ENCODE peak calls at places on chromosomes 16 and 17, in five cellular contexts. L is WTC11, R is K562, E is GM12878, K is HepG2. P is an unnamed sample.

GRCh38 chr17:53150101-53150698 is 672.5 kb upstream of the KIF2B start:
- DNase-seq in L (no peak), R (no peak), E (no peak), K (peak; percentile 4), P (peak; percentile 7)

GRCh38 chr17:63675607-63676539 is 24.1 kb downstream of the LIMD2 start:
- DNase-seq in L (no peak), R (peak; percentile 80), E (no peak), K (peak; percentile 83), P (peak; percentile 40)

GRCh38 chr17:61714300-61714699 is 123.3 kb upstream of the NACA2 start:
- DNase-seq in L (no peak), R (no peak), E (no peak), K (no peak), P (no peak)

GRCh38 chr17:1997146-1997586 is 28.0 kb downstream of the RTN4RL1 start:
- DNase-seq in L (no peak), R (no peak), E (no peak), K (peak; percentile 78), P (peak; percentile 60)

GRCh38 chr17:51351890-51352289 is 91.5 kb downstream of the UTP18 start:
- DNase-seq in L (no peak), R (no peak), E (no peak), K (no peak), P (no peak)

GRCh38 chr17:17993366-17993765 is 20.7 kb downstream of the DRC3 start:
- DNase-seq in L (no peak), R (no peak), E (no peak), K (no peak), P (no peak)

GRCh38 chr16:85304337-85304736 is 192.1 kb upstream of the CIBAR2 start:
- DNase-seq in L (no peak), R (no peak), E (no peak), K (no peak), P (no peak)

GRCh38 chr16:50679266-50679665 is 1.8 kb downstream of the SNX20 start:
- DNase-seq in L (no peak), R (no peak), E (no peak), K (no peak), P (no peak)

GRCh38 chr16:16019488-16019887 is 70.1 kb downstream of the ABCC1 start:
- DNase-seq in L (no peak), R (no peak), E (no peak), K (no peak), P (peak; percentile 82)

GRCh38 chr16:56090076-56090475 is 101.2 kb upstream of the GNAO1 start:
- DNase-seq in L (no peak), R (no peak), E (no peak), K (no peak), P (no peak)

GRCh38 chr17:80774643-80775281 is 216.9 kb upstream of the CHMP6 start:
- DNase-seq in L (no peak), R (no peak), E (no peak), K (no peak), P (no peak)

GRCh38 chr17:35170968-35171771 is 23.0 kb downstream of the SLC35G3 start:
- DNase-seq in L (no peak), R (no peak), E (no peak), K (no peak), P (peak; percentile 37)

GRCh38 chr17:31147507-31148202 is 52.9 kb downstream of the NF1 start:
- DNase-seq in L (no peak), R (peak; percentile 11), E (no peak), K (no peak), P (no peak)

GRCh38 chr17:6388416-6388815 is 46.5 kb downstream of the AIPL1 start:
- DNase-seq in L (no peak), R (no peak), E (no peak), K (no peak), P (no peak)

GRCh38 chr16:78072275-78072674 is 27.2 kb upstream of the WWOX start:
- DNase-seq in L (peak; percentile 21), R (no peak), E (no peak), K (no peak), P (no peak)
- TF ChIP-seq ESRRA in L (no peak), R (no peak), E (no peak), K (no peak), P (no peak)

GRCh38 chr16:53545433-53545832 is 42.4 kb upstream of the AKTIP start:
- DNase-seq in L (no peak), R (no peak), E (no peak), K (peak; percentile 18), P (no peak)
- TF ChIP-seq ESRRA in L (no peak), R (no peak), E (no peak), K (no peak), P (no peak)

GRCh38 chr17:20930065-20930760 is 112.6 kb downstream of the USP22 start:
- DNase-seq in L (no peak), R (no peak), E (no peak), K (no peak), P (no peak)
- TF ChIP-seq ESRRA in L (no peak), R (no peak), E (no peak), K (no peak), P (no peak)

GRCh38 chr16:79007614-79008013 is 592.9 kb downstream of the MAF start:
- DNase-seq in L (no peak), R (no peak), E (no peak), K (no peak), P (no peak)

GRCh38 chr16:79008036-79008868 is 592.3 kb downstream of the MAF start:
- DNase-seq in L (no peak), R (peak; percentile 28), E (no peak), K (no peak), P (no peak)

GRCh38 chr16:79008869-79009179 is 591.7 kb downstream of the MAF start:
- DNase-seq in L (no peak), R (no peak), E (no peak), K (no peak), P (no peak)

GRCh38 chr16:79011282-79011681 is 589.3 kb downstream of the MAF start:
- DNase-seq in L (no peak), R (no peak), E (no peak), K (no peak), P (no peak)

DNA sequence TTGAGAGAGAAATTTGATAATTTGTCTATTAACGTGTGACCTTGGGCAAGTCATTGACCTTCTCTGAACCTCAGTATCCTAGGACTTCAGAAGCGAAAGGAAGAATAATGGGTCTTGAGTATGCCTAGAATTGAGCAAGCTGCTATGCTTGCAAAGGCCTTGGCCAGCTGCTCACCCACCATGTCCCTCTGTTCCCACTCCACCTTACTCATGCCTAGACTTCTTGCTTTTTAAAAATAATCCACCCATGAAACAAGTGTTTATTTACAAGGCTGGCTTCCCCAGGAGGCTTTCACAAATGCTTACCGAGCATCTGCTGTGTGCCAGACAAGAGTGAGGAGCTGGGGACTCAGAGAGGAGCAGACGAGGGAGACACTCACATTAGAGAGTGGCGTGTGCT is 590.6 kb downstream of the MAF start:
- DNase-seq in L (no peak), R (no peak), E (no peak), K (no peak), P (no peak)
- TF ChIP-seq ESRRA in L (no peak), R (no peak), E (no peak), K (no peak), P (no peak)